ENCODE peak calls at places on chromosome 21, in six cellular contexts. I, M, Q, O, U and H are unnamed samples.

GRCh38 chr21:34781508-34781907 is 112.7 kb downstream of the CLIC6 start:
- DNase-seq in I (no peak), M (no peak), Q (no peak), O (no peak), U (no peak), H (no peak)

GRCh38 chr21:36183144-36183795 is 26.6 kb downstream of the DOP1B start:
- DNase-seq in I (no peak), M (no peak), Q (no peak), O (no peak), U (no peak), H (no peak)

GRCh38 chr21:33849839-33850238 is 65.8 kb downstream of the ATP5PO start:
- DNase-seq in I (no peak), M (no peak), Q (no peak), O (no peak), U (no peak), H (no peak)

GRCh38 chr21:38219049-38219628 is 37.7 kb upstream of the KCNJ15 start:
- DNase-seq in I (peak), M (peak), Q (peak), O (peak), U (peak), H (peak)

GRCh38 chr21:39125752-39126485 is 57.3 kb downstream of the PSMG1 start:
- DNase-seq in I (peak), M (peak), Q (peak), O (no peak), U (no peak), H (no peak)

GRCh38 chr21:27505516-27505915 is 538.6 kb upstream of the ADAMTS5 start:
- DNase-seq in I (no peak), M (no peak), Q (no peak), O (no peak), U (no peak), H (no peak)

GRCh38 chr21:17462276-17462981 is 50.4 kb upstream of the CXADR start:
- DNase-seq in I (peak), M (no peak), Q (peak), O (no peak), U (no peak), H (no peak)

GRCh38 chr21:14687277-14687642 is 141.1 kb upstream of the SAMSN1 start:
- DNase-seq in I (no peak), M (no peak), Q (no peak), O (no peak), U (no peak), H (no peak)

GRCh38 chr21:45874716-45875415 is 106.7 kb upstream of the COL6A1 start:
- DNase-seq in I (peak), M (no peak), Q (peak), O (peak), U (no peak), H (no peak)

GRCh38 chr21:36030581-36031189 is 29.6 kb downstream of the SETD4 start:
- DNase-seq in I (no peak), M (no peak), Q (no peak), O (no peak), U (no peak), H (no peak)

GRCh38 chr21:44892536-44893277 is 19.2 kb upstream of the PTTG1IP start:
- DNase-seq in I (peak), M (peak), Q (peak), O (peak), U (peak), H (peak)

GRCh38 chr21:45447821-45448220 is 42.9 kb downstream of the COL18A1 start:
- DNase-seq in I (no peak), M (no peak), Q (no peak), O (no peak), U (no peak), H (no peak)

GRCh38 chr21:33362044-33362555 is 37.3 kb downstream of the IFNAR1 start:
- DNase-seq in I (peak), M (no peak), Q (peak), O (peak), U (no peak), H (peak)

GRCh38 chr21:45295576-45296365 is 8.1 kb upstream of the POFUT2 start:
- DNase-seq in I (peak), M (no peak), Q (peak), O (no peak), U (peak), H (no peak)

GRCh38 chr21:46092026-46092764 is 5.7 kb upstream of the COL6A2 start:
- DNase-seq in I (peak), M (no peak), Q (peak), O (no peak), U (peak), H (no peak)

GRCh38 chr21:31119199-31119598 is 80.9 kb upstream of the KRTAP19-8 start:
- DNase-seq in I (no peak), M (no peak), Q (no peak), O (no peak), U (no peak), H (no peak)

GRCh38 chr21:45382698-45383000 is 22.3 kb upstream of the COL18A1 start:
- DNase-seq in I (no peak), M (no peak), Q (no peak), O (no peak), U (no peak), H (no peak)

GRCh38 chr21:16305686-16306085 is 575.9 kb downstream of the USP25 start:
- DNase-seq in I (no peak), M (peak), Q (no peak), O (no peak), U (no peak), H (no peak)

GRCh38 chr21:37259426-37259825 is 7.7 kb downstream of the VPS26C start:
- DNase-seq in I (no peak), M (no peak), Q (no peak), O (no peak), U (no peak), H (no peak)

GRCh38 chr21:35226302-35226701 is 177.2 kb upstream of the RUNX1 start:
- DNase-seq in I (no peak), M (no peak), Q (no peak), O (no peak), U (no peak), H (no peak)

GRCh38 chr21:34261841-34262832 is 101.7 kb upstream of the KCNE2 start:
- DNase-seq in I (no peak), M (no peak), Q (no peak), O (no peak), U (no peak), H (no peak)

GRCh38 chr21:18545908-18546307 is 142.3 kb upstream of the TMPRSS15 start:
- DNase-seq in I (no peak), M (no peak), Q (no peak), O (no peak), U (no peak), H (no peak)

GRCh38 chr21:35297665-35298064 is 248.6 kb upstream of the RUNX1 start:
- DNase-seq in I (no peak), M (no peak), Q (no peak), O (no peak), U (no peak), H (no peak)

GRCh38 chr21:36630485-36631206 is 68.3 kb upstream of the SIM2 start:
- DNase-seq in I (peak), M (peak), Q (peak), O (peak), U (peak), H (no peak)

GRCh38 chr21:46603228-46603627 is 1.7 kb downstream of the S100B start:
- DNase-seq in I (no peak), M (no peak), Q (no peak), O (no peak), U (no peak), H (no peak)

DNA sequence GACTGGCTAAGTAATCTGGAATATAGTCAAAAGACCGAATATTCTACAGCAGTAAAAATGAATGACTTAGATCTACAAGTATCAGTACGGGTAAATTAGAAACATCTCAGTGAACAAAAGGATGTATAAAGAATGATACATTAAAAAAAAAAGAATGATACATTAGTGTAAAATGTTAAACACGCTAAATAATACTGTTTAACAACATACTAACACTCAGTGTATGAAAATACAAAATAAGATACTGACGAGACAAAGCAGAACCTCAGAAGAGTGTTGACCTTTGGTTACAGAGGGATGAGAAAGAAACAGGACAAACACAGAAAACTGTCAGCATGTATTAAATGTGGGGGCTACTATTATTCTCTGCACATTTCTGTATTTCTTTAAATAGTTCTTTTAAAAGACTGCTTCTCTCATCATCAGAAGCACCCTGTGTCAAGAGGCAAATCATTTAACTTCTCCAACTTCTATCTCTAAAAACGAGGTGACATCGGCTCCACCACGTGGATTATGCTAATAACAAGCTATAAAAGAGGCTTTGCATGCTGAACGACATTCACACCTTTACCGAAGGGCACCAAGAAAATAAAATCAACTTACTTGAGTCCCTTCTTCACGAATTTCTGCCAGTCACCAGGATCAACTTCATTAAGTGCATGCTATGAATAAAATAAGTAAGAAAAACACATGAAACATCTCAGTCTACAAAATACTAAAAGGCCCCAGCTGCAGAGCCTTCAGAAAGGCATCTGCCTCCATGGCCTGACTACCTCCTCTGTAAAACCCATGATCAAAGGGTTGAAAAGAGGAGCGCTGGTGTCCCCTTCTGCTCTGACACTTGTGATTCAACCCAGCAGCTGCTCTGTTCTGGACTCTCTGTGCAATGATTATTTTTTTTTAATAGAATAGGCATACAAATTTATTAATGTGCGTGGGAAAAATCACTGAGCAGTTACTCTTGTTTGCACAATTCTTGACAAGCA is 42.5 kb downstream of the MRAP start:
- DNase-seq in I (no peak), M (no peak), Q (no peak), O (no peak), U (no peak), H (no peak)
- H3K27ac ChIP-seq in I (no peak), M (no peak), Q (no peak), O (no peak), U (no peak), H (no peak)

GRCh38 chr21:29832217-29832616 is 107.6 kb downstream of the GRIK1 start:
- DNase-seq in I (no peak), M (no peak), Q (no peak), O (no peak), U (no peak), H (no peak)

GRCh38 chr21:29827236-29827635 is 112.6 kb downstream of the GRIK1 start:
- DNase-seq in I (no peak), M (no peak), Q (no peak), O (no peak), U (no peak), H (no peak)

GRCh38 chr21:29825936-29826335 is 113.9 kb downstream of the GRIK1 start:
- DNase-seq in I (no peak), M (no peak), Q (no peak), O (no peak), U (no peak), H (no peak)

GRCh38 chr21:29829514-29830255 is 110.1 kb downstream of the GRIK1 start:
- DNase-seq in I (no peak), M (no peak), Q (no peak), O (no peak), U (no peak), H (no peak)

GRCh38 chr21:29827647-29828046 is 112.1 kb downstream of the GRIK1 start:
- DNase-seq in I (no peak), M (no peak), Q (no peak), O (no peak), U (no peak), H (no peak)
- H3K27ac ChIP-seq in I (no peak), M (no peak), Q (no peak), O (no peak), U (no peak), H (no peak)

DNA sequence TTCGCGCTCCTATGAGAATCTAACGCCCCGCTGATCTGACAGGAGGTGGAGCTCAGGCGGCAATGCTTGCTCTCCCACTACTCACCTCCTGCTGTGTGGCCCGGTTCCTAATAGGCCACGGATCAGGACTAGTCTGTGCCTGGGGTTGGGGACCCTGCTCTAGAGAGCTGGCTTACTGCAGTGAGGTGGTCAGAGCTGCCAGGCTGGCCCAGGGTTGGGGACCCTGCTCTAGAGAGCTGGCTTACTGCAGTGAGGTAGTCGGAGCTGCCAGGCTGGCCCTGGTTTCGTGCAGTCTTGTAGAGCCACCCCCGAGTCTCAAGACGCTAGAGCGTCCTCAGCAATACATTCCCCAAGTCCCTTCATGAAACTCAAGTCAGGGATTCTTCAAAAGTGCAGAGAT is 27.5 kb downstream of the SLC37A1 start:
- DNase-seq in I (no peak), M (no peak), Q (no peak), O (no peak), U (no peak), H (no peak)
- H3K27ac ChIP-seq in I (no peak), M (no peak), Q (no peak), O (no peak), U (no peak), H (no peak)

DNA sequence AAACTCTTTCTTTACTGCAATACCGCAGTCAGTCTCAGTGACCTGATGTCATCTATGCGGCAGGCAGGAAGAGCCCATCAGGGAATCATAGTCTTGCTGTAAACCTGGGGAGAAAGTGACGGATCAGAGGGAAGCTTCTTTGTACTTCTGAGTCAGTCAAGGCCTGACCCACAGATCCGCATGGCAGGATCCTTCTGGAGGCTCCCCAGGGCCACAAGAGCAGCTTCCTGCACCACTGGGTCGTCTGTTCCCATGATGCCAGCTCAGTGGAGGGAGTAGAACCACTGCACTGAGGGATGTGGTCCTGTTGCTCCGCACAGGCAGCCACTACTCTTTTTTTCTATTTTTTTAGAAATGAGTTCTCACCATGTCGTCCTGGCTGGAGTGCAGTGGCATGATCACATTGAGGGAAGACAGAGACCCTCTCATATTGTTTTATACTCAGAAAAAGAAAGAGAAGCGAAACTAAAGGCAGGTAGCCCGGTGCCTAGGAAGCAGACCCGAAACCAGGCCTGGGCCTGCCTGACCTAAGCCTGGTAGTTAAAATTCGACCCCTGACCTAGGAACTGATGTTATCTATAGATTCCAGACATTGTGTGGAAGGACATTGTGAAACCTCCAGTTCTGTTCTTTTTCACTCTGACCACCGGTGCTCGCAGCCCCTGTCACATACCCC is 6.3 kb upstream of the ERVH48-1 start:
- DNase-seq in I (no peak), M (no peak), Q (no peak), O (no peak), U (no peak), H (no peak)
- H3K27ac ChIP-seq in I (no peak), M (no peak), Q (no peak), O (no peak), U (no peak), H (no peak)

DNA sequence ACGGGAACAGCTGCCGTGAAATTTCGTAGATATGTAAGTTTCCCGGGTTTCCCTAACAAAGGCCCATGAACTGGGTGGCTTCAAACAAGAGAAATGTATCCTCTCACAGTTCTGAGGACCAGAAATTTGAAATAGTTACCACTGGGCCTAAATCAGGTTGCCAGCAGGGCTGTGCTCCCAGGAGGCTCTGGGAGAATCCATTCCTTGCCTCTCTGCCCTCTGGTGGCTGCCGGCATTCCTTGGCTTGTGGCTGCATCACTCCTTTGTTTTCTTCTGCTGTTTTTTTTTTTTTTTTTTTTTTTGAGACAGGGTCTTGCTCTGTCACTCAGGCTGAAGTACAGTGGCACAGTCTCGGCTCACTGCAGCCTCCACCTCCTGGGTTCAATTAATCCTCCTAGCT is 23.7 kb downstream of the UMODL1 start:
- DNase-seq in I (no peak), M (no peak), Q (no peak), O (no peak), U (no peak), H (no peak)
- H3K27ac ChIP-seq in I (no peak), M (no peak), Q (no peak), O (no peak), U (no peak), H (no peak)